ENCODE peak calls at places on chromosomes 4 and X, in five cellular contexts. F is HepG2, L is A549, W is IMR-90, M is K562. B is an unnamed sample.

GRCh38 chrX:119481218-119481875 is 13.1 kb downstream of the SLC25A5 start:
- DNase-seq in M (no peak), L (no peak), W (no peak), F (peak), B (no peak)

GRCh38 chr4:163332526-163333405 is at the start of gene NPY1R:
- DNase-seq in F (peak), W (peak), L (peak), M (peak), B (peak)

GRCh38 chr4:57943672-57944071 is 833.5 kb upstream of the IGFBP7 start:
- DNase-seq in L (no peak), M (no peak), F (no peak), W (no peak), B (no peak)

GRCh38 chr4:100582146-100582545 is 64.3 kb upstream of the EMCN start:
- DNase-seq in W (no peak), F (no peak), L (no peak), M (no peak), B (no peak)

GRCh38 chr4:108237693-108238092 is 69.0 kb upstream of the LEF1 start:
- DNase-seq in M (no peak), W (no peak), L (no peak), F (no peak), B (no peak)

GRCh38 chr4:8766610-8767009 is 105.0 kb downstream of the HMX1 start:
- DNase-seq in L (no peak), W (no peak), M (no peak), F (no peak), B (no peak)

GRCh38 chr4:144655491-144655890 is 9.5 kb downstream of the HHIP start:
- DNase-seq in L (no peak), F (no peak), M (no peak), W (peak), B (no peak)

GRCh38 chr4:91362125-91362524 is 941.6 kb upstream of the GRID2 start:
- DNase-seq in L (no peak), W (no peak), M (no peak), F (no peak), B (no peak)

GRCh38 chr4:102815981-102816380 is 11.4 kb downstream of the UBE2D3 start:
- DNase-seq in M (no peak), L (peak), F (peak), W (peak), B (no peak)

GRCh38 chrX:106284431-106285025 is 116.4 kb downstream of the PWWP3B start:
- DNase-seq in L (no peak), W (no peak), F (no peak), M (no peak), B (no peak)

GRCh38 chrX:109872021-109872730 is 130.7 kb upstream of the TMEM164 start:
- DNase-seq in L (no peak), M (no peak), W (peak), F (peak), B (no peak)

GRCh38 chrX:134622056-134622812 is 36.0 kb downstream of the PLAC1 start:
- DNase-seq in F (no peak), M (peak), L (peak), W (peak), B (no peak)

GRCh38 chr4:8765631-8766590 is 105.7 kb downstream of the HMX1 start:
- DNase-seq in F (no peak), M (no peak), L (no peak), W (no peak), B (no peak)

GRCh38 chrX:124211312-124211942 is 121.0 kb upstream of the TEX13D start:
- DNase-seq in W (peak), L (peak), F (peak), M (peak), B (no peak)

GRCh38 chrX:8988456-8988855 is 45.5 kb downstream of the FAM9B start:
- DNase-seq in L (no peak), F (peak), W (peak), M (no peak), B (no peak)

GRCh38 chr4:1991087-1991486 is 17.7 kb downstream of the NELFA start:
- DNase-seq in W (no peak), M (no peak), L (no peak), F (no peak), B (no peak)

GRCh38 chrX:102697506-102697905 is 14.7 kb upstream of the GPRASP2 start:
- DNase-seq in W (peak), L (no peak), F (no peak), M (no peak), B (no peak)

GRCh38 chr4:64230709-64231310 is 178.4 kb downstream of the TECRL start:
- DNase-seq in L (no peak), F (no peak), W (peak), M (no peak), B (no peak)

GRCh38 chr4:150570862-150571261 is 11.1 kb upstream of the MAB21L2 start:
- DNase-seq in L (no peak), F (no peak), M (peak), W (no peak), B (no peak)

GRCh38 chr4:93384897-93385296 is 443.7 kb upstream of the ATOH1 start:
- DNase-seq in M (no peak), F (no peak), W (peak), L (no peak), B (no peak)

GRCh38 chr4:180059216-180059881 is 2183.9 kb upstream of the TENM3 start:
- DNase-seq in F (no peak), M (no peak), W (no peak), L (peak), B (peak)

GRCh38 chr4:121484633-121485032 is 103.8 kb upstream of the QRFPR start:
- DNase-seq in M (peak), F (peak), W (peak), L (peak), B (no peak)

DNA sequence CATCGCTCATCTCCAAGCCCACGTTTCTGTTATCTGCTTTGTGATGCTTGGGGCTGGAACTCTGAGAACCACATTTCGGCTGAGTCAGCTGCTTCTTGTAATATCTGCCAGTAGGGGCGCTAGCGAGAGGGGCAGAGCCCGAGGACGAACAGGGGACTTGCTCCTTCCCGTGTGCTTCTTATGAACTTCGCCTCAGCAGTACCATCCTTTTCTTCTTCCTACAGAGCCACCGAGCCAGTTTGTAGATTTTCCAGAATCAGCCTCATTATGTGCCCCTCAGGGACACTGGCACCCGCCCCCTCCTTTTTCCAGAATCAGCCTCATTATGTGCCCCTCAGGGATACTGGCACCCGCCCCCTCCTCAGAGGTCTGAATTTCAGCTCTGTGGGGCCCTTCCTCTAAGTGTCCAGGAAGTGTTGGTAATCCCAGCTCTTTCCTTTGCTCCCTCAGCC is 441.7 kb upstream of the RASGEF1B start:
- DNase-seq in M (peak), L (peak), F (peak), W (peak), B (peak)
- TF ChIP-seq MAFK in M (peak), L (peak), F (peak), W (peak), B (peak)

GRCh38 chrX:40132751-40133150 is 35.0 kb upstream of the BCOR start:
- DNase-seq in M (peak), L (peak), F (no peak), W (peak), B (no peak)
- TF ChIP-seq MAFK in M (peak), L (no peak), F (no peak), W (no peak), B (no peak)

GRCh38 chrX:78643874-78644273 is 15.3 kb downstream of the RTL3 start:
- DNase-seq in F (no peak), W (no peak), M (no peak), L (no peak), B (no peak)
- TF ChIP-seq MAFK in F (no peak), W (no peak), M (no peak), L (no peak), B (no peak)

DNA sequence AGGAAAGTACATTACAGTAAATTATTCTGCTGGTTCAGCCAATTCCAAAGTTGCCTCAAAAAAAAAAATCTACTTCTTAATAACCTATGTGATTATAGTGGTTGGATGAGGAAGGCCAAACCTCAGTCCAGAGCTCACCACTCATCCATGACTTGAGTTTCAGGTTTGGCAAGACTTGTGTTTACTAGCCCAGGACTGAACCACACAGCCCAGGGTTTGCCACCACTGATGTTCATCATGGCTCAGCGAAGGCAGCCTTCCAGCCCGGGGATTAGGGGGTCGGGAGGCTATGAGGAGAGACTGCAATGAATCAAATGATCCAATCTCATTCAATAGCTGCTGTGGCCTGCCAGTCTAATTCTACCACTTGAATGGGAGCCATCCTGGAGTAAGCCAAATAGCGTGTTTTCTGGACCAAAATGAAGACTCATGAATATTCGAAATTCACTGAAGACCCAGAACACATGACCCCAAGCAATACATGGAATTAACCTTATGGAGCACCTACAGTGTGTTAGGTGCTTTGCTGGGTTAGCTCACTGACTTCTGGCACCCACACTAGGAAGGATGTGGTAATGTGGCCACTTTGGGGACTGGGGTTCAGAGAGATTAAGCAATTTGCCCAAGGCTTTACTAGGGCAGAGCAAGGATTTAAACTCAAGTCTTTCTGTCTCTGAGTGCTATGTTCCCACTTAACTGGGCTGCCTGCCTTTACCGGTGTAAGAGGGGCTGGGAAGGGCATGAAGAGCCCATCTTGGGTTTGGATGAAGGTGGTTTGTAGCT is 162.2 kb upstream of the ATP6AP2 start:
- DNase-seq in M (no peak), L (no peak), F (no peak), W (no peak), B (no peak)
- TF ChIP-seq MAFK in M (no peak), L (no peak), F (no peak), W (no peak), B (no peak)

GRCh38 chr4:76806336-76806735 is 91.6 kb downstream of the SOWAHB start:
- DNase-seq in F (no peak), W (peak), L (no peak), M (no peak), B (no peak)

GRCh38 chr4:76809594-76810305 is 88.2 kb downstream of the SOWAHB start:
- DNase-seq in M (peak), W (peak), F (peak), L (no peak), B (no peak)

GRCh38 chr4:76813070-76813469 is 84.9 kb downstream of the SOWAHB start:
- DNase-seq in L (no peak), M (no peak), F (no peak), W (no peak), B (no peak)

GRCh38 chr4:76806757-76807156 is 91.2 kb downstream of the SOWAHB start:
- DNase-seq in M (no peak), W (no peak), L (no peak), F (no peak), B (no peak)

DNA sequence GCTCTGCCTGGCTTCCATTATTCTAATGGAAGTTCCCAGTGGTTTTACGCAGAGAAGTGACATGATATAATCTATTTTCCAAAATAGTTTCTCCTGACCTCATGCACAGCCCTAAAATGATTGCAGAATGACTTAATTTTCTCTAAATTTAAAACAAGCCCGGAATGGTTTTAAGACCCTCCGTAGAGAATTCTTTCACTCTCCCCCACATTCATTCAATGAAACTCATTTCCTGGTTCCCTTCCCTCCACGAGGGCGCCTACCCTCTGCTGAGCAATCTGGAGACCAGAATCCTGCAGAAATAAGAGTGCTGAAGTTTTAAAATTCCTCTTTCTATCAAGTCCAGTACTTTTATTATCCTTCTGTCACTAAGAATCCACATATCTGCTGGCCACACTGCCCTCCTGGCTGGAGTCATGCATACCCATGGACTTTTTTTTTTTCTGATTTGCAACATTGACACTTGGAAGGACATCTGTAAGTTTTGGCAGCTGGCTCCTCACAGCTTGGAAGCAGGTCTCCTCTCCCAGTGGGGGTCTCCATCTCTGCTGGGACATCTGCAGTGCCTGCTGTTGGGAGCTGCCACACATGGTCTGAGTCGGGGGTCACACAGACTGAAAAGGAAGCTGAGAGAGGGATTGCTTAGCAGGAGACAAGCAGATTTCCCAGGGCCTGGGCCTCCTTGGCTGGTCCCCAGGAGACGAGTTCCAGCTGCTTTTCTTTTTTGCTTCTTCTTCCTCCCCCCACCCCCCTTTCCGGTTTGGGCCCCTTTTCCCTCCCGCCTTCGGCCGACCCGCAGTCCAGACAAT is 86.1 kb downstream of the SOWAHB start:
- DNase-seq in W (peak), F (no peak), L (no peak), M (peak), B (no peak)
- TF ChIP-seq MAFK in W (no peak), F (no peak), L (no peak), M (no peak), B (no peak)

GRCh38 chr4:140152015-140152703 is 1.8 kb downstream of the MAML3 start:
- DNase-seq in M (peak), W (no peak), L (peak), F (no peak), B (no peak)
- TF ChIP-seq MAFK in M (no peak), W (no peak), L (no peak), F (no peak), B (no peak)

DNA sequence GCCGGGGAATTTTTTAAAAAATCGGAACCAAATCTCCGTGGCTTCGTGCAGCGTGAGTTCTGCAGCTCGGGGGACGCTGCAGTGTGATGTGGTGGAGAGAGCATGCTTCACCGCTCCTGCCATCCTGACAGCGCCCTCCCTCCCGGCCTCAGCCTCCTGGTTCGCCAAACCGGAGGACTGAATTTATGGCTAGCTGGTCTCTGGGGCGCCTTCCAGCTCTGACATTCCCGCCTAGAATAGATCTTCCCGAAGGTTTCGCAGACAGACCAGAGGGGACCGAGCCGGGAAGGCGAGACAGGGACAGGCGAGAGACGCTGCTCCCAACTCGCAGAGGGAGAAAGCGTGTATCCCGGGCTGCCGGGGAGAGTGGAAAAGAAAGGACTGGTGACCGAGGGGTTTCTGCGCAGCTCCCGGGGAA is 25.9 kb downstream of the HOPX start:
- DNase-seq in F (no peak), M (no peak), L (no peak), W (peak), B (no peak)
- TF ChIP-seq MAFK in F (no peak), M (no peak), L (no peak), W (no peak), B (no peak)

GRCh38 chrX:10929747-10930146 is 181.4 kb upstream of the HCCS start:
- DNase-seq in W (peak), L (no peak), M (no peak), F (no peak), B (no peak)
- TF ChIP-seq MAFK in W (no peak), L (no peak), M (no peak), F (no peak), B (no peak)

GRCh38 chr4:94623507-94623906 is 134.2 kb upstream of the BMPR1B start:
- DNase-seq in M (no peak), F (no peak), L (no peak), W (no peak), B (no peak)

GRCh38 chr4:94626942-94627341 is 130.8 kb upstream of the BMPR1B start:
- DNase-seq in F (no peak), L (no peak), M (no peak), W (no peak), B (no peak)

GRCh38 chr4:94621491-94622080 is 136.2 kb upstream of the BMPR1B start:
- DNase-seq in F (peak), L (peak), W (peak), M (peak), B (no peak)
- TF ChIP-seq MAFK in F (no peak), L (no peak), W (no peak), M (no peak), B (no peak)

DNA sequence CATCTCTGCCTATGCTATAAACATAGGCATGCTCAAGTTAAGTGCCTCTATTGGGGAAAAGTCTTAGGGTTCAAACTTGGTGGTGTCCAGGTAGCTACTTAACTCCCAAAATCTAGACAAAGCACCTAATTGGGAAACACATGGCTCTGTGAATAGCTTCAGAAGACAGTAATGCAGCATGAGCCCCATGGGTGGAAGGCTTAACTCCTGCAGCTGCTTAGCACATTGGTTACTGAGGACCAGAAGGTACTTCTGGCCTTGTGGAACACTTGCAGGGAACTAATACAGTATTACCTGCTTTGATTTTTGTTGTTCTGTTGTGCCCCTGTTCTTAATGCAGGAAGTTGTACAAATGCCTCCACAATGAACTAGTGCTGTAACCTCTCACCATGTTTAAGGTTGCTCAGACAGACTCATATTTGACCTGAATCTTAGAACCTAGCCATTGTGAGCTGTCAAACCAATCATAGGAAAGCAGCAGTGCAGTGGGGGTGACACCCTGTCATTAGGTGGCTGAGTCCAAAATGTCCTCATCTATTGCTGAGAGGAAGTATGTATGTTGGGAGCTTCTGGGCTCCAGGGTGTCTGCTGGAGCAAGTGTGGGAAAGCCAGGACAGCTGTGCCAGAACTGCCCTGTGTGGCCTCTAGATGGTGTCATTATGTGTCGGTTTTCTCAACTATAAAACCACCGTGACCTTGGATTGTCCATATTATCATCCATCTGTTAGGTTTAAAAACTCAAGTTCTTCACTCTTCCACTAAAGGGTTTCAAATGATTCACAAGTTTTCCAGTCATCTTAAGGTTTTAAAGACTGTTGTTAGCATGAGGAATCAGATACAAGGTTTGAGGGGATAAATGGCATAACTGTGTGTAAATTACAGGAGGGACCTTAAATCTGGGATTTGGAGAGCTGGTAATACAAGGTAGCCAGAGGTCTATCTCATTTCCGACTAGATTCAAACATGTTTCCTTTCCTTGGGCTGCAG is 69.9 kb upstream of the WDR1 start:
- DNase-seq in L (no peak), F (no peak), M (peak), W (no peak), B (no peak)
- TF ChIP-seq MAFK in L (no peak), F (no peak), M (no peak), W (no peak), B (no peak)

B was measured in H1.